ENCODE peak calls at places on chromosome 19, in four cellular contexts. A is K562, P is SK-N-SH, N is H1. E is an unnamed sample.

GRCh38 chr19:1247747-1248453 is 483 bp upstream of the MIDN start:
- DNase-seq in A (peak; percentile 74), P (peak; percentile 60), N (no peak), E (no peak)

GRCh38 chr19:21833733-21834132 is 2.2 kb downstream of the ZNF43 start:
- DNase-seq in A (no peak), P (no peak), N (no peak), E (no peak)

GRCh38 chr19:21693399-21693798 is 74.0 kb downstream of the ZNF100 start:
- DNase-seq in A (no peak), P (no peak), N (no peak), E (no peak)

GRCh38 chr19:15562861-15563260 is 52.2 kb upstream of the CYP4F8 start:
- DNase-seq in A (no peak), P (no peak), N (no peak), E (no peak)

GRCh38 chr19:2101417-2102335 is 5.0 kb downstream of the IZUMO4 start:
- DNase-seq in A (no peak), P (no peak), N (no peak), E (no peak)

GRCh38 chr19:3670796-3671679 is 29.2 kb downstream of the PIP5K1C start:
- DNase-seq in A (peak; percentile 89), P (no peak), N (no peak), E (no peak)

GRCh38 chr19:6060600-6061391 is 49.5 kb downstream of the RFX2 start:
- DNase-seq in A (peak; percentile 94), P (peak; percentile 78), N (no peak), E (no peak)

GRCh38 chr19:19545128-19545591 is 7.1 kb downstream of the CILP2 start:
- DNase-seq in A (no peak), P (no peak), N (no peak), E (no peak)

GRCh38 chr19:35077411-35078223 is 36.1 kb downstream of the HPN start:
- DNase-seq in A (no peak), P (no peak), N (no peak), E (no peak)

GRCh38 chr19:33332248-33332647 is 29.9 kb upstream of the CEBPA start:
- DNase-seq in A (no peak), P (no peak), N (no peak), E (no peak)

GRCh38 chr19:50331187-50332013 is 2.2 kb upstream of the KCNC3 start:
- DNase-seq in A (no peak), P (no peak), N (no peak), E (no peak)

GRCh38 chr19:46478356-46478986 is 7.1 kb upstream of the PNMA8A start:
- DNase-seq in A (peak; percentile 50), P (peak; percentile 66), N (no peak), E (no peak)

GRCh38 chr19:15498156-15498858 is 10.0 kb upstream of the CYP4F22 start:
- DNase-seq in A (no peak), P (no peak), N (no peak), E (no peak)

GRCh38 chr19:35784401-35785086 is 9.2 kb downstream of the ARHGAP33 start:
- DNase-seq in A (no peak), P (no peak), N (peak; percentile 75), E (no peak)

GRCh38 chr19:31139871-31140505 is 209.2 kb downstream of the TSHZ3 start:
- DNase-seq in A (no peak), P (no peak), N (no peak), E (no peak)

GRCh38 chr19:7870571-7871279 is 3.5 kb downstream of the PRR36 start:
- DNase-seq in A (peak; percentile 91), P (peak; percentile 78), N (peak; percentile 82), E (no peak)

GRCh38 chr19:7868671-7869452 is 5.3 kb downstream of the PRR36 start:
- DNase-seq in A (peak; percentile 89), P (peak; percentile 61), N (peak; percentile 82), E (peak; percentile 13)

GRCh38 chr19:7869453-7869909 is 4.7 kb downstream of the PRR36 start:
- DNase-seq in A (peak; percentile 81), P (peak; percentile 84), N (no peak), E (no peak)

GRCh38 chr19:7871280-7871529 is 3.0 kb downstream of the PRR36 start:
- DNase-seq in A (peak; percentile 74), P (no peak), N (no peak), E (no peak)

DNA sequence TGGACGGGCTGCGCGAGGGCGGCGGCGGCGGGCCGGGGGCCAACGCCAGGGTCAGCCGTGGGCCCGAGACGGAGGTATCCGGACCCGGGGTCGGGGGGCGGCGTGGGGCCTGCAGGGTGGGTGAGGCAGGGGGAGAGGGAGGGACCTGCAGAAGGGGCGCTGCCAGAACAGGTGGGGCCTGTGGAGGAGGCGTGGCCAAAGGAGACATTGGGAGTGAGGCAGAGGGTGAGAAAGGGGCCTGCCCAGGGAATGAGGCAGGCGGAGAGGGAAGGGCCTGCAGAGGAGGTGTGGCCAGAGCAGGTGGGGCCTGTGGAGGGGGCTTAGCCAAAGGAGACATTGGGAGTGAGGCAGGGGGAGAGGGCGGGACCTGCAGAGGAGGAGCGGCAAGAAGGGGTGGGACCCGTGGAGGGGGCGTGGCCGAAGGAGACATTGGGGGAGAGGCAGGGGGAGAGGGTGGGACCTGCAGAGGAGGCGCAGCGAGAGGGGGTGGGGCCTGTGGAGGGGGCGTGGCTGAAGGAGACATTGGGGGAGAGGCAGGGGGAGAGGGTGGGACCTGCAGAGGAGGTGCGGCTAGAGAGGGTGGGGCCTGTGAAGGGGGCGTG is 4.2 kb downstream of the PRR36 start:
- DNase-seq in A (peak; percentile 87), P (peak; percentile 71), N (peak; percentile 84), E (no peak)
- TF ChIP-seq NRF1 in A (peak; percentile 25), P (no peak), N (no peak), E (no peak)

DNA sequence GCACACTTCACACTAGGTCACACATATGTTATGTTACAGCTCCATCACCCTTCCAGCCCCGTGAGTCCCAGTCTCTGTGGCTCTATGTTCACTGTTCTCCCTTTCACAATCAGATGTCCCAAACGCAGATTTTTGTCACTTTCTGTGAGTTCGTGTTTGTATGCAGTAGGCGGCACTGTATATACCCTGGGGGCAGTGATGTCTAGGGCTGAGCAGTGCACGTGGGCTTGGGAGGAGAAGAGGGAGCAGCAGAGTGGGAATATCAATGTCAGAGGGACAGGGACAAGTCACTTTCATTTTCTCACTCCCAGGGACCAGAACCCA is 22.0 kb downstream of the PSG1 start:
- DNase-seq in A (no peak), P (no peak), N (no peak), E (no peak)
- TF ChIP-seq NRF1 in A (no peak), P (no peak), N (no peak), E (no peak)

DNA sequence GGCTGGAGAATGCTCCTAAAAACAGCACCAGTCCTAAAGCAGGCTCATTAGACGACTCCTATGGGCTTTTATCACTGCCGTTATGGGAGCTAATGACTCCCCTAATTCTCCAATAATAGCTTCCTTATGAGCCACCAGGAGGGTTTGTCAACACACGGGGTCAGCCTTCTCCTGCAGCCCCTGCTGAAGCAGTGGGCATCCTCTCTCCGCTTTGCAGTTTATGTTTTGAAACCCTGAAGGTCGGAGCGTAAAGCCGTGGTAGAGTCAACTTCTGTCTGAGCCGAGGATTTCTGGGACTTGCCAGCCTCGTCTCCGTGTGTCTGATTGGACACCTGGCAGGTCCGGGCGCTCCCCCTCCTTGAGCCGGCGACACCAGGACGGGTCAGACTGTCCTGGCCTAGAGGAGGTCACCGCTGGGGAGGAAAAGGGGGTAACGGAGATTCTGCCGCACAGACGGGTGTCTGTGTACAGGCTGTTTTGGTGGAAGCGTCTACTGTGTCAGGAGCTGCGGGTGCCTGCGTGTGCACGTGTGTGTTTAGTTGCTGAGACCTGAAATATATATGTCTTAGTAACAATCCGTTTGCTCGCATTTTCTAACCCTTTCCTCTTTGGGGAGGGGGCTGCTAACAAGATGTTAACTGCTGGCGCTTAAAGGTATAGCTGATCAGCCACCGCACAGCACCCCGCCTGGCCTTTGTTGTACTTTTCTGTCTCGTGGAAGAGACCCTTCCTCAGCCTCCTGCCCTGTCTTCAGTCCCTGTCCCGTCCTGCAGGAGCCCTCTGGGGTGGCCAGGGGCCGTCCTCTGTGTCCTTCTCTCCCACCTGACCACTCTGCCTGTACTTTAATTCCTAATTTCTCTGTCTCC is 1.9 kb downstream of the KDM4B start:
- DNase-seq in A (peak; percentile 59), P (peak; percentile 64), N (no peak), E (no peak)
- TF ChIP-seq NRF1 in A (no peak), P (no peak), N (no peak), E (no peak)

GRCh38 chr19:52541608-52542007 is 14.1 kb downstream of the ZNF808 start:
- DNase-seq in A (no peak), P (no peak), N (no peak), E (no peak)

GRCh38 chr19:52533901-52534300 is 6.4 kb downstream of the ZNF808 start:
- DNase-seq in A (no peak), P (no peak), N (no peak), E (no peak)

GRCh38 chr19:52532480-52532879 is 5.0 kb downstream of the ZNF808 start:
- DNase-seq in A (no peak), P (no peak), N (no peak), E (no peak)

GRCh38 chr19:52535831-52536800 is 8.6 kb downstream of the ZNF808 start:
- DNase-seq in A (no peak), P (peak; percentile 84), N (peak; percentile 41), E (peak; percentile 67)
- TF ChIP-seq NRF1 in A (no peak), P (no peak), N (no peak), E (no peak)

GRCh38 chr19:42126565-42126964 is 5.7 kb downstream of the POU2F2 start:
- DNase-seq in A (no peak), P (no peak), N (no peak), E (peak; percentile 42)

GRCh38 chr19:42131149-42132029 is 857 bp downstream of the POU2F2 start:
- DNase-seq in A (no peak), P (no peak), N (no peak), E (no peak)

GRCh38 chr19:42132030-42132628 is at the start of gene POU2F2:
- DNase-seq in A (peak; percentile 36), P (no peak), N (no peak), E (peak; percentile 41)

GRCh38 chr19:42130254-42130573 is 2.0 kb downstream of the POU2F2 start:
- DNase-seq in A (no peak), P (no peak), N (no peak), E (peak; percentile 51)

DNA sequence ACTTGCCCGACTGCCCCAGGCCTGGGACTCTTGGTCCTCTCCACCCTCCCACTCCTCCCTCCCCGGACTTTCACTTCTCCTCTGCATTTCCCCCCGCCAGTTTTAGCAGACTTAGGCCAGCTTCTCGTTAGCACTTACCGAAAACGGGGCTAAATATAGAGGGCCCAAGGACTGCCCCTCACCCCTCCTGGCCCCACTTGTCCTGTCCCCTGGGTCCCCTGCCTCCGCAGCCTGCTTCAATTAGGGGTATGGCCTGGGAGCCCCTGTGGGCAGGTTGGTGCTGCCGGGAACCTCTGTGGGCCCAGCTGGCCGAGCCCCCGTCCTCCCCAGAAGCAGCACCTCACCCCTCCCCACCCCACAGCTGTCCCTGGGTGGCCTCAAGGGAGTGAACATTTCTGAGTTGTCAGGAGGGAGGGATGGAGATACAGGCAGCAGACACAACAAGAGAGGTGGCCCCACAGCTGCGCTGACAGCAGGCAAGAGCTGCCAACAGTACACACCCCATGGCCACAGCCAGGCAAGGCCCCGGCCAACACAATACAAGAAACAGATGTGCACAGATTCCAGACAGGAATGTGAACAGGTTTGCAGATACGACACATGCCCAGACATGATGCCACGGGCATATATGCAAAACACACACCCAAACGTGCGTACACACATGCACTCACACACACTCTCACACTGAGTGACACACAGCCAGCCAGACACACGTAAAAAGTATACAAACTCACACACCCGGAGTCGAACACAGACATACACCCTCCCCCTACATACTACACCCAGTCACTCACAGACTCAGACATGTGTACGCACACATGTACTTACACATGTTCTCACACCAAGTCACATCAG is 2.6 kb downstream of the POU2F2 start:
- DNase-seq in A (no peak), P (peak; percentile 84), N (no peak), E (peak; percentile 93)
- TF ChIP-seq NRF1 in A (no peak), P (no peak), N (no peak), E (no peak)

GRCh38 chr19:17532116-17532515 is 20.7 kb downstream of the PGLS start:
- DNase-seq in A (no peak), P (no peak), N (no peak), E (no peak)
- TF ChIP-seq NRF1 in A (no peak), P (no peak), N (no peak), E (no peak)

E was measured in GM12878.